ENCODE peak calls at places on chromosomes 16 and 17, in ten cellular contexts. E is astrocyte of the spinal cord, G is amniotic stem cell, P is NCI-H524, I is sigmoid colon, O is hippocampal formation, C is islet precursor cell, N is activated gamma-delta T cell, V is LoVo, B is activated T-helper 1 cell treated with Interleukin-2 at 50 U/mL for 16 hours. R is an unnamed sample.

GRCh38 chr17:45433136-45433535 is 466 bp upstream of the ARHGAP27 start:
- DNase-seq in E (no peak), G (no peak), P (no peak), I (no peak), O (no peak), C (peak; percentile 83), N (no peak), V (no peak), B (no peak), R (no peak)

GRCh38 chr16:67277999-67278772 is 1.1 kb upstream of the PLEKHG4 start:
- DNase-seq in E (peak; percentile 85), G (peak; percentile 64), P (no peak), I (no peak), O (no peak), C (no peak), N (no peak), V (peak; percentile 5), B (no peak), R (peak; percentile 85)

GRCh38 chr16:29011112-29011511 is 26.3 kb downstream of the LAT start:
- DNase-seq in E (no peak), G (no peak), P (peak; percentile 18), I (no peak), O (no peak), C (no peak), N (no peak), V (no peak), B (no peak), R (no peak)

GRCh38 chr17:77719806-77720205 is 238.7 kb upstream of the TNRC6C start:
- DNase-seq in E (no peak), G (no peak), P (no peak), I (no peak), O (no peak), C (peak; percentile 29), N (no peak), V (no peak), B (no peak), R (no peak)

GRCh38 chr17:61007980-61008379 is 330.3 kb downstream of the BCAS3 start:
- DNase-seq in E (peak; percentile 47), G (no peak), P (no peak), I (no peak), O (no peak), C (no peak), N (no peak), V (peak; percentile 53), B (no peak), R (no peak)

GRCh38 chr16:80938035-80938927 is 68.4 kb downstream of the CMC2 start:
- DNase-seq in E (peak; percentile 98), G (peak; percentile 79), P (no peak), I (peak; percentile 88), O (no peak), C (peak; percentile 83), N (no peak), V (no peak), B (no peak), R (peak; percentile 97)

GRCh38 chr17:7220593-7221280 is 999 bp downstream of the ACADVL start:
- DNase-seq in E (peak; percentile 68), G (no peak), P (peak; percentile 21), I (peak; percentile 86), O (peak; percentile 15), C (peak; percentile 86), N (no peak), V (peak; percentile 26), B (peak; percentile 37), R (no peak)

GRCh38 chr16:65414284-65414984 is 292.6 kb upstream of the CDH11 start:
- DNase-seq in E (peak; percentile 83), G (peak; percentile 52), P (no peak), I (no peak), O (no peak), C (peak; percentile 80), N (no peak), V (peak; percentile 48), B (no peak), R (peak; percentile 88)

GRCh38 chr17:13510062-13510461 is 91.7 kb downstream of the HS3ST3A1 start:
- DNase-seq in E (no peak), G (no peak), P (no peak), I (no peak), O (no peak), C (no peak), N (no peak), V (no peak), B (no peak), R (peak; percentile 13)

GRCh38 chr17:19341211-19341631 is 21.3 kb downstream of the B9D1 start:
- DNase-seq in E (no peak), G (no peak), P (no peak), I (peak; percentile 59), O (no peak), C (peak; percentile 54), N (no peak), V (no peak), B (no peak), R (no peak)

GRCh38 chr17:17325228-17325627 is 22.1 kb downstream of the NT5M start:
- DNase-seq in E (no peak), G (no peak), P (peak; percentile 60), I (no peak), O (no peak), C (peak; percentile 45), N (no peak), V (no peak), B (no peak), R (no peak)

GRCh38 chr16:86778978-86779377 is 200.6 kb downstream of the FOXL1 start:
- DNase-seq in E (no peak), G (no peak), P (no peak), I (peak; percentile 40), O (no peak), C (no peak), N (no peak), V (no peak), B (no peak), R (no peak)

GRCh38 chr16:19114359-19115147 is 789 bp downstream of the ITPRIPL2 start:
- DNase-seq in E (peak; percentile 72), G (no peak), P (no peak), I (peak; percentile 87), O (no peak), C (peak; percentile 70), N (no peak), V (no peak), B (no peak), R (peak; percentile 81)

GRCh38 chr17:59829217-59830006 is 63.3 kb downstream of the TUBD1 start:
- DNase-seq in E (peak; percentile 99), G (peak; percentile 88), P (peak; percentile 97), I (no peak), O (no peak), C (no peak), N (no peak), V (peak; percentile 96), B (no peak), R (peak; percentile 89)

GRCh38 chr16:4103741-4104140 is 12.5 kb downstream of the ADCY9 start:
- DNase-seq in E (no peak), G (no peak), P (no peak), I (peak; percentile 14), O (no peak), C (no peak), N (no peak), V (no peak), B (no peak), R (no peak)

GRCh38 chr16:84654238-84654637 is 5.9 kb downstream of the KLHL36 start:
- DNase-seq in E (no peak), G (no peak), P (no peak), I (no peak), O (no peak), C (no peak), N (no peak), V (no peak), B (no peak), R (no peak)

R was measured in foreskin fibroblast.